ENCODE peak calls at places on chromosomes 3 and 15, in four cellular contexts. One of them, this sample, is unnamed.

GRCh38 chr3:56758539-56758981 is 43.2 kb downstream of the ARHGEF3 start:
- DNase-seq in HT1080: peak; percentile 74
- DNase-seq in stimulated activated CD4-positive, alpha-beta T cell treated with anti-CD3 and anti-CD28 coated beads, TNF-alpha, amount 100 ng/mL, for 24 hours: no peak
- DNase-seq in COR-L47: no peak
- DNase-seq in this sample: peak; percentile 31

GRCh38 chr15:25345943-25346342 is 92.9 kb downstream of the UBE3A start:
- DNase-seq in HT1080: peak; percentile 5
- DNase-seq in stimulated activated CD4-positive, alpha-beta T cell treated with anti-CD3 and anti-CD28 coated beads, TNF-alpha, amount 100 ng/mL, for 24 hours: no peak
- DNase-seq in COR-L47: no peak
- DNase-seq in this sample: no peak

GRCh38 chr15:63056843-63057242 is 14.3 kb downstream of the TPM1 start:
- DNase-seq in HT1080: no peak
- DNase-seq in stimulated activated CD4-positive, alpha-beta T cell treated with anti-CD3 and anti-CD28 coated beads, TNF-alpha, amount 100 ng/mL, for 24 hours: no peak
- DNase-seq in COR-L47: no peak
- DNase-seq in this sample: peak; percentile 77

GRCh38 chr3:46923559-46924350 is 46.2 kb downstream of the PTH1R start:
- DNase-seq in HT1080: peak; percentile 36
- DNase-seq in stimulated activated CD4-positive, alpha-beta T cell treated with anti-CD3 and anti-CD28 coated beads, TNF-alpha, amount 100 ng/mL, for 24 hours: peak; percentile 13
- DNase-seq in COR-L47: no peak
- DNase-seq in this sample: peak; percentile 18

GRCh38 chr3:152222327-152222726 is 46.4 kb upstream of the MBNL1 start:
- DNase-seq in HT1080: no peak
- DNase-seq in stimulated activated CD4-positive, alpha-beta T cell treated with anti-CD3 and anti-CD28 coated beads, TNF-alpha, amount 100 ng/mL, for 24 hours: no peak
- DNase-seq in COR-L47: no peak
- DNase-seq in this sample: no peak

GRCh38 chr15:38490231-38490630 is 36.3 kb downstream of the FAM98B start:
- DNase-seq in HT1080: no peak
- DNase-seq in stimulated activated CD4-positive, alpha-beta T cell treated with anti-CD3 and anti-CD28 coated beads, TNF-alpha, amount 100 ng/mL, for 24 hours: no peak
- DNase-seq in COR-L47: no peak
- DNase-seq in this sample: no peak

GRCh38 chr3:42755681-42756578 is 17.1 kb downstream of the CCDC13 start:
- DNase-seq in HT1080: peak; percentile 47
- DNase-seq in stimulated activated CD4-positive, alpha-beta T cell treated with anti-CD3 and anti-CD28 coated beads, TNF-alpha, amount 100 ng/mL, for 24 hours: no peak
- DNase-seq in COR-L47: no peak
- DNase-seq in this sample: peak; percentile 16

GRCh38 chr15:70186152-70186551 is 88.4 kb upstream of the TLE3 start:
- DNase-seq in HT1080: no peak
- DNase-seq in stimulated activated CD4-positive, alpha-beta T cell treated with anti-CD3 and anti-CD28 coated beads, TNF-alpha, amount 100 ng/mL, for 24 hours: no peak
- DNase-seq in COR-L47: no peak
- DNase-seq in this sample: no peak

GRCh38 chr3:126472277-126473006 is 3.2 kb downstream of the ZXDC start:
- DNase-seq in HT1080: peak; percentile 81
- DNase-seq in stimulated activated CD4-positive, alpha-beta T cell treated with anti-CD3 and anti-CD28 coated beads, TNF-alpha, amount 100 ng/mL, for 24 hours: no peak
- DNase-seq in COR-L47: peak; percentile 73
- DNase-seq in this sample: peak; percentile 55

GRCh38 chr3:141680620-141681389 is 57.3 kb upstream of the RNF7 start:
- DNase-seq in HT1080: peak; percentile 87
- DNase-seq in stimulated activated CD4-positive, alpha-beta T cell treated with anti-CD3 and anti-CD28 coated beads, TNF-alpha, amount 100 ng/mL, for 24 hours: no peak
- DNase-seq in COR-L47: peak; percentile 88
- DNase-seq in this sample: no peak